ENCODE peak calls at places on chromosomes 11 and 22, in four cellular contexts. E, B, M and G are unnamed samples.

GRCh38 chr11:17369094-17369493 is 17.5 kb downstream of the NCR3LG1 start:
- DNase-seq in B (no peak), M (no peak), E (no peak), G (no peak)

GRCh38 chr11:17394743-17395390 is 6.4 kb upstream of the KCNJ11 start:
- DNase-seq in M (no peak), B (no peak), E (no peak), G (no peak)

GRCh38 chr11:91066648-91067047 is 843.8 kb upstream of the CHORDC1 start:
- DNase-seq in B (no peak), M (no peak), E (no peak), G (no peak)

GRCh38 chr22:46996595-46997310 is 234.3 kb downstream of the TBC1D22A start:
- DNase-seq in B (peak; percentile 38), E (peak; percentile 11), M (no peak), G (peak; percentile 25)

GRCh38 chr11:66056541-66056940 is 4.4 kb downstream of the SF3B2 start:
- DNase-seq in E (no peak), M (no peak), B (no peak), G (no peak)

GRCh38 chr11:128737704-128738103 is 43.8 kb downstream of the FLI1 start:
- DNase-seq in E (no peak), B (no peak), M (no peak), G (no peak)

GRCh38 chr11:62370743-62371440 is 33.6 kb downstream of the ASRGL1 start:
- DNase-seq in B (no peak), E (no peak), M (no peak), G (no peak)

GRCh38 chr11:7548659-7549283 is 35.0 kb downstream of the PPFIBP2 start:
- DNase-seq in M (no peak), E (no peak), B (peak; percentile 25), G (peak; percentile 27)

GRCh38 chr11:97454988-97455387 is 1065.2 kb downstream of the JRKL start:
- DNase-seq in M (no peak), E (no peak), B (peak; percentile 3), G (no peak)

GRCh38 chr22:28899199-28899853 is 16.0 kb downstream of the ZNRF3 start:
- DNase-seq in E (no peak), M (peak; percentile 20), B (no peak), G (no peak)

GRCh38 chr22:19802001-19802880 is 41.7 kb downstream of the TBX1 start:
- DNase-seq in M (no peak), B (no peak), E (no peak), G (no peak)

GRCh38 chr11:96827164-96827563 is 437.4 kb downstream of the JRKL start:
- DNase-seq in E (no peak), M (peak; percentile 0), B (no peak), G (peak; percentile 31)

GRCh38 chr11:60950024-60950423 is 2.0 kb downstream of the SLC15A3 start:
- DNase-seq in E (no peak), M (no peak), B (no peak), G (no peak)

GRCh38 chr11:64776425-64776824 is 1.9 kb downstream of the SF1 start:
- DNase-seq in M (no peak), E (no peak), B (no peak), G (no peak)

GRCh38 chr11:67558084-67558772 is 25.4 kb upstream of the GSTP1 start:
- DNase-seq in M (no peak), B (peak; percentile 37), E (no peak), G (no peak)

GRCh38 chr11:33899383-33900037 is 7.6 kb upstream of the LMO2 start:
- DNase-seq in B (no peak), E (peak; percentile 53), M (peak; percentile 66), G (peak; percentile 52)

GRCh38 chr11:83865636-83866461 is 579.7 kb upstream of the CCDC90B start:
- DNase-seq in B (no peak), M (peak; percentile 49), E (no peak), G (no peak)
- TF ChIP-seq MAZ in B (no peak), M (no peak), E (no peak), G (no peak)

GRCh38 chr11:107689317-107690202 is 22.3 kb downstream of the SLN start:
- DNase-seq in M (peak; percentile 51), E (peak; percentile 34), B (peak; percentile 57), G (peak; percentile 33)
- TF ChIP-seq MAZ in M (no peak), E (no peak), B (no peak), G (peak; percentile 21)

GRCh38 chr22:44220727-44221680 is 40.3 kb downstream of the PARVG start:
- DNase-seq in B (no peak), E (no peak), M (no peak), G (no peak)

GRCh38 chr22:44219101-44219870 is 38.6 kb downstream of the PARVG start:
- DNase-seq in E (no peak), M (no peak), B (no peak), G (no peak)

GRCh38 chr22:44215287-44215686 is 34.6 kb downstream of the PARVG start:
- DNase-seq in B (no peak), M (no peak), E (no peak), G (no peak)

GRCh38 chr22:44217346-44217745 is 36.6 kb downstream of the PARVG start:
- DNase-seq in B (no peak), E (no peak), M (no peak), G (no peak)

GRCh38 chr22:44218071-44218470 is 37.3 kb downstream of the PARVG start:
- DNase-seq in B (no peak), M (no peak), E (no peak), G (no peak)
- TF ChIP-seq MAZ in B (no peak), M (no peak), E (no peak), G (no peak)

GRCh38 chr11:92123540-92123939 is 101.1 kb upstream of the FAT3 start:
- DNase-seq in E (no peak), M (peak; percentile 0), B (no peak), G (no peak)
- TF ChIP-seq MAZ in E (no peak), M (no peak), B (no peak), G (no peak)

DNA sequence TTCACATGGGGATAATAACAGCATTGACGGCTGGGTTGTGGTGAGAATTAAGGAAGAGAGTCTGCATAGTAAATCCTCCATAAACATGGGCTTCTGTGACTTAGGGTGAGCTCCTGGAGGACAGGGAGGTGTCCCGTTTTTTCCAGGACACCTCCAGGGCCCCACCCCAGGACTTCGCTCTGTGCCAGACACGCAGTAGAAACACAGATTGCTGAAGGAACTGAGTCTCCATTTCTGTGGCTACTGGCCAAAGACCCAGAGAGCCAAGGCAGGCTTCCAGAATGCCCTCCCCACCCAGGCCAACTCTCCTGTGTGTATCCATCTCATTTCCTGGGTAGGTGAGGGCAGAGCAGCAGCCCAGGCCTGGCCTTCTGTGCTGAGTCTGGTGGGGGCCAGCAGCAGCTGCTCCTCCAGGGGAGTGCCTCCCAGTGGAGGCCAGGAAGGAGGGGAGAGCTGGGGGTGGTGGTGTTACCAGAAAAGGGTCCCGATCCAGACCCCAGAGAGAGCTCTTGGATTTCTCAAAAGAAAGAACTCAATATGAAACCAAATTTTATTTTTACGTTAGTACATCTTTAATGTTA is 9.5 kb upstream of the RFPL3 start:
- DNase-seq in B (no peak), E (no peak), M (no peak), G (no peak)
- TF ChIP-seq MAZ in B (no peak), E (no peak), M (no peak), G (no peak)

GRCh38 chr22:23223566-23224317 is 43.4 kb downstream of the BCR start:
- DNase-seq in B (peak; percentile 34), E (no peak), M (no peak), G (no peak)

GRCh38 chr22:23227380-23227779 is 47.1 kb downstream of the BCR start:
- DNase-seq in M (no peak), B (no peak), E (no peak), G (peak; percentile 64)

GRCh38 chr22:23225337-23225723 is 45.0 kb downstream of the BCR start:
- DNase-seq in M (no peak), E (no peak), B (no peak), G (peak; percentile 54)

GRCh38 chr22:23226497-23226850 is 46.2 kb downstream of the BCR start:
- DNase-seq in M (no peak), E (no peak), B (no peak), G (no peak)

GRCh38 chr22:23225724-23226496 is 45.6 kb downstream of the BCR start:
- DNase-seq in M (no peak), B (no peak), E (peak; percentile 24), G (peak; percentile 59)
- TF ChIP-seq MAZ in M (no peak), B (no peak), E (no peak), G (no peak)

GRCh38 chr11:114219559-114220349 is 76.4 kb upstream of the NNMT start:
- DNase-seq in M (peak; percentile 11), B (no peak), E (no peak), G (peak; percentile 62)
- TF ChIP-seq MAZ in M (no peak), B (no peak), E (no peak), G (no peak)

GRCh38 chr11:87428266-87428665 is 390.5 kb downstream of the TMEM135 start:
- DNase-seq in E (no peak), B (no peak), M (peak; percentile 61), G (no peak)

GRCh38 chr11:87422566-87422965 is 384.8 kb downstream of the TMEM135 start:
- DNase-seq in E (no peak), B (no peak), M (peak; percentile 22), G (no peak)

GRCh38 chr11:87425391-87425790 is 387.7 kb downstream of the TMEM135 start:
- DNase-seq in B (no peak), M (peak; percentile 59), E (no peak), G (no peak)

GRCh38 chr11:87423161-87423560 is 385.4 kb downstream of the TMEM135 start:
- DNase-seq in B (no peak), M (no peak), E (no peak), G (no peak)

DNA sequence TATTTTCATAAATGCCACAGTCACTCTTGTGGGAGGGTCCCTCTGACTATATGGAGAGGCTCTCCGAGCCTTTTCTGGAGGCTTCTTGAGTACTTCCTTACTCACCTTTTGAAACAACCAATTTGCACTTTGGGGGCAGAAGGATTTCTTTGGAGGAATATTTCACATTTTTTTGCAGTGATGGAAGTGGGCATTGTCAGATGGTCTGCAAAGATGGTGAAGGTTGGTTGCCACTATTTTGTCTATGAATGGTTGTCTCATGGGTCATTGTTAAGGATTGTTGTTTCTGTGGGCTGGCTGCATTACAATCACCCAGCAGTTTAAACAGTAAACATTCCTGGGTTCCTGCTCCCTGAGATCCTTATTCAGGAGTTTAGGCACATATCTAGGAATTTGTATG is 388.2 kb downstream of the TMEM135 start:
- DNase-seq in E (no peak), M (peak; percentile 62), B (no peak), G (no peak)
- TF ChIP-seq MAZ in E (no peak), M (no peak), B (no peak), G (no peak)

GRCh38 chr22:35379146-35379993 is 1.5 kb upstream of the HMOX1 start:
- DNase-seq in E (no peak), M (no peak), B (peak; percentile 79), G (no peak)
- TF ChIP-seq MAZ in E (no peak), M (no peak), B (no peak), G (no peak)